ENCODE peak calls at places on chromosome 1, in five cellular contexts. F is K562, I is prostate gland, L is GM12892, T is transverse colon. Q is an unnamed sample.

GRCh38 chr1:65066766-65067490 is 81.1 kb upstream of the AK4 start:
- DNase-seq in T (peak), F (peak), I (peak), L (peak), Q (peak)

GRCh38 chr1:61950418-61950817 is 208.1 kb downstream of the PATJ start:
- DNase-seq in I (no peak), F (no peak), L (no peak), T (no peak), Q (no peak)

GRCh38 chr1:58573705-58574591 is 3.1 kb downstream of the TACSTD2 start:
- DNase-seq in T (no peak), L (peak), F (no peak), I (no peak), Q (no peak)

GRCh38 chr1:160829766-160830165 is 32.9 kb downstream of the CD244 start:
- DNase-seq in I (no peak), T (no peak), L (no peak), F (no peak), Q (no peak)

GRCh38 chr1:115274467-115274866 is 63.6 kb downstream of the NGF start:
- DNase-seq in I (no peak), F (no peak), T (no peak), L (no peak), Q (no peak)

GRCh38 chr1:170149241-170149640 is 3.5 kb downstream of the NTMT2 start:
- DNase-seq in I (no peak), L (no peak), F (no peak), T (no peak), Q (no peak)

GRCh38 chr1:181712636-181713238 is 229.4 kb downstream of the CACNA1E start:
- DNase-seq in I (no peak), T (no peak), F (no peak), L (no peak), Q (no peak)

GRCh38 chr1:183537405-183537804 is 52.9 kb downstream of the NCF2 start:
- DNase-seq in I (no peak), F (no peak), L (no peak), T (no peak), Q (no peak)

GRCh38 chr1:24507423-24507804 is 4.8 kb downstream of the RCAN3 start:
- DNase-seq in L (no peak), T (no peak), F (no peak), I (no peak), Q (no peak)

GRCh38 chr1:89538361-89538760 is 13.7 kb downstream of the LRRC8B start:
- DNase-seq in I (no peak), L (no peak), F (no peak), T (no peak), Q (no peak)

GRCh38 chr1:165075725-165076370 is 280.7 kb downstream of the LMX1A start:
- DNase-seq in T (no peak), I (no peak), L (no peak), F (peak), Q (no peak)

GRCh38 chr1:119453021-119453420 is 38.1 kb downstream of the HSD3B2 start:
- DNase-seq in L (no peak), F (no peak), I (no peak), T (no peak), Q (no peak)

GRCh38 chr1:26412180-26412840 is 1.7 kb downstream of the LIN28A start:
- DNase-seq in T (no peak), I (no peak), F (peak), L (no peak), Q (no peak)

GRCh38 chr1:75615664-75616435 is 4.9 kb upstream of the SLC44A5 start:
- DNase-seq in I (no peak), T (peak), F (peak), L (peak), Q (no peak)

DNA sequence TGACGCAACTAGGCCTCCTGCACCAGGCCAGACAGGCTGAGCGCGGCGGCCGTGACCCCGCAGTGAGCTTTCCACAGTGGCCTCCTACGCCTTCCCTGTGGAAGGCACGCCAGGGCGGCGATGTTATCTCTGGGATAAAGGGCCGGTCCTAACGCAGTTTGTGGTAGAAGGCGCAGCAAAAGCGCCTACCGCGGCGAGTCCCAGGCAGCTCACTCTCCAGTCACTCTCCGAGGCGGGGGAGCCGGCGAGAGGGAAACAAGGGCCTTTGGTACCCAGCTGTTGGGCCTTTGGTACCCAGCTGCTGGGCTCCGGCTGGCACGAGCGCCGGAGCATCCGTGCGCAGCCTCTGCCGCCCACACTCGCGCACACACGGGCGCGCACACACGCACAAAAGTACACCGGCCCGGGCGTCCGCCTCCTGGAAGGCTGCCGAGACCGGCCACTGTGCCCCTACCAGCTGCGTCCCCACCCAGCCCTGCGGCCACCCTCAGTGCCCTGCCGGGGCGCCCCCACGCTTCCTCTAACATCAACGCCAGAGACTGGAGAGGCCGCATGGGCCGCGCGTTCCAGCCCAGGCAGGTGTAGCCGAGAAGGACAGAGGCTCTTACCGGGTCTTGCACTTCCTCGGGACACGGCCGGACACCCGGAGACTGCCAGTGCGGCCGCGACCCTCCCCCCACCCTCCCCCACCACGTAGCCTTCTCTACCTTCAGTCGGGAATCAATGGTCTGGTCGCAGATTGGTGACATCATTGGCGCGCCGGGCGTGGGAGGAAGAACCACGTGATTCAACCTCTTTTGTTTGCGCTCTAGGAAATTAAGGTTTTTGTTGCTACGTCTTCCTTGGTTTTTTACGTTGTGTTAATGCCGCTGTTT is 19.5 kb upstream of the ADAR start:
- DNase-seq in I (peak), F (peak), T (peak), L (peak), Q (peak)
- TF ChIP-seq POLR2AphosphoS5 in I (peak), F (peak), T (peak), L (peak), Q (peak)

GRCh38 chr1:19368964-19369363 is 56.8 kb downstream of the SLC66A1 start:
- DNase-seq in F (no peak), T (no peak), I (no peak), L (no peak), Q (no peak)

GRCh38 chr1:19368050-19368449 is 55.9 kb downstream of the SLC66A1 start:
- DNase-seq in L (no peak), T (no peak), F (no peak), I (no peak), Q (no peak)

GRCh38 chr1:19365711-19366110 is 53.6 kb downstream of the SLC66A1 start:
- DNase-seq in I (no peak), T (no peak), F (no peak), L (no peak), Q (no peak)

GRCh38 chr1:19367584-19368041 is 55.5 kb downstream of the SLC66A1 start:
- DNase-seq in F (no peak), I (peak), L (no peak), T (no peak), Q (peak)

DNA sequence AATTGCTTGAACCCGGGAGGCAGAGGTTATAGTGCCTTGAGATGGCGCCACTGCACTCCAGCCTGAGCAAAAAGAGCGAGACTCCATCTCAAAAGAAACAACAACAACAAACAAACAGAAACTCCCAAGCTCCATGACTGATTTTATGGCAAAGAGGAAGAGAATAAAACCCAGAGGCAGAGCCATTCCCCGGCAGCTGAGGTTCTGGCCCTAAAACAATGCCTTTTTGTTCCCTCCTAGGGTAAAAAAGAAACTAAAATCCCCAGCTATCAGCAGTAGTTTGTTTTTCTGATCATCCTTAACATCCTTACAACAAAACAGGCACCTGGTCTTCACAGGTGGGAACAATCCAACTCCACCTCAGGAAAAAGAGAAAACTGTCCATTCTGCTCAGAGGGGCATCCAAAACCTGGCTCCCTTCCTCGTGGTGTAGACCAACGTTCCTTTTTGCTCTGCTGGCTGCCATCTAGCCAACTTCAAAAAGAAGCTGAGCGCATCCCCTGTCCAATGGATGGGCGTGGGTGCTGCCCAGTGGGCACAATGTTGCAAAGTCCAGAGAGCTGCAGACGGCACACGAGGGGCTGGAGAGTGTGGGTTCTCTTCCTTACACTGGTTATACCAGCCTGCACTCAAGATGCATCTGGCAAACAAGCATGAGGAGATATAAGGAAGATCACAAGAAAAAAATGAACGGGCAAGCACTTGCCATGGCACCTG is 54.6 kb downstream of the SLC66A1 start:
- DNase-seq in T (no peak), L (no peak), F (no peak), I (no peak), Q (no peak)
- TF ChIP-seq POLR2AphosphoS5 in T (no peak), L (no peak), F (no peak), I (no peak), Q (no peak)

DNA sequence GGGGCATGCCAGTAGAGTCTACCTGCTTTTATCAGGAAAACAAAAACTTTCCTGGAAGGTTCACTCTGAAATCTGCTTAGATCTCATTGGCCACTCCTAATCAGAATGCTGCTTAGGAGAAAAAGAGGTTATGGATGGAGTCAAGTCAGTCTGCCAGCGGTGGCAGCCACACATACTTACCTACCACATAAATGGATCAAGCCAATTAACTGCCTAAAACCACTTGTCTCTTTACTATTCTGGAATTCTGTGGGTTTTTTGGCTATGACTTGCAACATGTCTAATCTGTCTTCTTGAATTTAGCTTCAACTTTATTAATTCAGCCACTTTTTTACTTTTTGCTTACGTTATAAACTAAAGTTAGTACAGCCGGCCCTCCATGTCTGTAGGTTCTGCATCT is 140.2 kb upstream of the SERTAD4 start:
- DNase-seq in T (no peak), L (no peak), I (no peak), F (no peak), Q (no peak)
- TF ChIP-seq POLR2AphosphoS5 in T (no peak), L (no peak), I (no peak), F (no peak), Q (no peak)

DNA sequence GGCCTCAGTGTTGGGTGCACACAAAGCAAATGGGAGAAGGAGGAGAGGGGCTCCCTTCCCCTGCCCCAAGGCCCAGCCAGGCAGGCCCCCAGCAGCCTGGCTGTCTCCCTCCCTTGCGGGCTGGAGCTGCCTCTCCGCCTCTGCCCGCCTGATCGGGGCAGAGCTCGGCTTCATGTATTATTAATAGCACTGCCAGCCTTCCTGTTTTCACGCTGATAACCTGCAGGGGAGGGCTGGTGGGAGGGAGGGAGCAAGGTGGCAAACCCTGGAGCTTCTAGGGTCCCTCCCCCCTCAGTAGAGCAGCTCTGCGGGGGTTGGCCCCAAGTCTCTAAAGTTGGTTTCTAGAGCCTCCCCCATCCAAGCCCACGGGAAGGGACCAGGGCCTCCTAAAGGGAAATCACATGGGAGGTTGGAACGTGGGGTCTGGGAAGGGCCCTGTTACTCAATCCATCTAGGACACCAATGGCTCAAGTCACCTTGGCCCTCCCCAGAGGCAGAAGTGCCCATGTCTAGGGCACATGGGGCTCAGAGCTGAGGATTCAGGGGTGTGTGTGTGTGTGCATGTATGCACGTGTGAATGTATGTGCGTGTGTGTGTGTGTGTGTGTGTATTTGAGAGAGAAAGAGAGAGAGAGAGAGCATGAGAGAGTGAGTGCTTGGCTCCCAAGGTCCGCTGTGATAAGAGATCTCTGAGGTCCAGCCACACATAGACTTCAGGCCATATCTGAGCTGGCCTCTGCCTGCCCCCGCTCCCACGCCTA is 21.8 kb upstream of the POU3F1 start:
- DNase-seq in F (no peak), T (no peak), L (no peak), I (no peak), Q (no peak)
- TF ChIP-seq POLR2AphosphoS5 in F (no peak), T (no peak), L (no peak), I (no peak), Q (no peak)

GRCh38 chr1:204343247-204343646 is 16.5 kb downstream of the PLEKHA6 start:
- DNase-seq in T (no peak), L (no peak), I (no peak), F (no peak), Q (no peak)

GRCh38 chr1:204338997-204339396 is 20.7 kb downstream of the PLEKHA6 start:
- DNase-seq in T (no peak), F (no peak), L (no peak), I (no peak), Q (no peak)

GRCh38 chr1:204342310-204342709 is 17.4 kb downstream of the PLEKHA6 start:
- DNase-seq in L (no peak), I (no peak), F (no peak), T (no peak), Q (no peak)

GRCh38 chr1:204340137-204340536 is 19.6 kb downstream of the PLEKHA6 start:
- DNase-seq in L (no peak), I (no peak), T (no peak), F (no peak), Q (no peak)

DNA sequence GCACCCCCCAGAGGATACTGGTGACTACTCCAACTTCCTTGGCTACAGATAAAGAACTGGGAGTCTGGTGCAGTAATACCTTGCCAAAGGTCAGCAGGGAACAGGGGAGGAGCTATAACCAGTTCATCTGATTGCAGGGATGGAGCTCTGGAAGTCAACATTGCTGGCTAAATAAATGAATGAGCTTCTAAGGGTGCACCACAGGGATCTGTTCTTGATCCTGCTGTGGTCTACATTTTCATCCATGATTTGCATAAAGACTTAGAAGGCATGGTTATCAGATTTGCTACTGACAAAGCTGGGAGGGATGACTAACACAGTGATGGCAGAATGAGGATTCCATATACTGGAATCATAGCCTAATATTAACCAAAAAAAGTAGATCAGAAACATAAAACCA is 18.3 kb downstream of the PLEKHA6 start:
- DNase-seq in T (peak), I (no peak), L (no peak), F (no peak), Q (no peak)
- TF ChIP-seq POLR2AphosphoS5 in T (no peak), I (no peak), L (no peak), F (no peak), Q (no peak)

DNA sequence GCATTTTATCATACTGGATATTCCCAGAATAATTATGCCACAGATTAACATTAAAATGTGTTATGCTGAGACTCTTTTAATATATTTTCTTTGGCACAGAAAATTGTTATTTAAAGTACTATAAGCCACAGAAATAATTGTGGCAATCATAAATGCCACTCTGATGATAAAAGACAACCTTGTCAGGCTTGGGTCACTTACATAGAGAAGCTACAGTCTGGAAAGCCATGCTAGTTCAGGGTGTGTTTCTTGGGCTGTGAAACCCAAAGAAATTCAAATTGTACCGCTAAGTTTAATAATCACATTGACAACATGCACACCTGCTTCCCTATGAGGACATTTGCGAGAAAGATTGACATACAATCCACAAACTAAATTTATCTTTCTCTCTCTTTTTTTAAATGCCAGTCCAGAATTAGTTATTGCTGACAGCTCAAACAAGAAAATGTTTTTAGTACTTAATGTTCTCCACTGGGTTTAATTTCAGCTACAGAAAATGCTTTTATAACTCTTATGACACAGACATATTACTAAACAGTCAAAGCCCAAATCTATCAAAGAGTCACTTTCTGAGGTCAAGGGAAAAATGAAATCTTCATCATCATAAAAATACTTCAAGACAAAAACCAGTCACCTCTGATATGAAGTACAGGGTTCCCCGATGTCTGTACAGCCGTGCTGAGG is 38.7 kb downstream of the TTC13 start:
- DNase-seq in F (no peak), L (no peak), T (no peak), I (no peak), Q (no peak)
- TF ChIP-seq POLR2AphosphoS5 in F (no peak), L (no peak), T (no peak), I (no peak), Q (no peak)

GRCh38 chr1:111045033-111045722 is 81.5 kb upstream of the LRIF1 start:
- DNase-seq in T (no peak), L (no peak), I (no peak), F (no peak), Q (no peak)
- TF ChIP-seq POLR2AphosphoS5 in T (no peak), L (no peak), I (no peak), F (no peak), Q (no peak)

GRCh38 chr1:175981128-175981527 is 226.0 kb downstream of the COP1 start:
- DNase-seq in I (no peak), F (no peak), L (no peak), T (no peak), Q (no peak)
- TF ChIP-seq POLR2AphosphoS5 in I (no peak), F (no peak), L (no peak), T (no peak), Q (no peak)

DNA sequence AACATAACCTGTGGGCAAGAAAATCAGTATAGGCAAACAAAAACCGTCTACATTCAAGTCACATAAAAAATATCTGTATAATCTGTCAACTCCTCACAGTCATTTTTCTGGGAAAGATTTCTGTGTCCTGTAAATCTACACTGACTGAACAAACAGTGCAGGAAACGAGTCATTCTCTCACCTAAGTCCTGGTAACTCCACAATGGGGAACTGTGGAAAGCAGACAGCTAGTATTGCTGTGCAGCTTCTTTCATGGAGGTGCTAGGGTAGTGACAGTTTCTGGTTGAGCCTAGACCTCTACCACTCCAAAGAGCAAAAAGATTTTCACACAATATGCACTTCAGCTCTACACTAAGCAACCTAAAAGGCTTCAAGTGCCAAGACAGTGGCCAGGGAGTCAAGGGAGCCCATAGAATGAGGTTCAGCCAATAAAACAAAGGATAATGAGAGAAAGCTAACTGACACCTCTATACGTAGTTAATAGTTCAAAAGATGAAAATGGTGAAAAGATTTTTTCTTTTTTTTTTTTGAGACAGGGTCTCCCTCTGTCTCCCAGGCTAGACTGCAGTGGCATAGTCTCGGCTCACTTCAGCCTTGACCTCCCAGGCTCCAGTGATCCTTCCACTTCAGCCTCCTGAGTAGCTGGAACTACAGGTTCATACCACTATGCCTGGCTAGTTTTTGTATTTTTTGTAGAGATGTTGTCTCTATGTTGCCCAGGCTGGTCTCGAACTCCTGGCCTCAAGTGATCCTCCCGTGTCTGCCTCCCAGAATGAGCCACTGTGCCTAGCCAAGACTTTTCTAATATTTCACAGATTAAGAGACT is 5.5 kb downstream of the PTP4A2 start:
- DNase-seq in F (no peak), T (no peak), I (no peak), L (no peak), Q (no peak)
- TF ChIP-seq POLR2AphosphoS5 in F (peak), T (no peak), I (peak), L (no peak), Q (no peak)

GRCh38 chr1:9293512-9294439 is 1.1 kb downstream of the SPSB1 start:
- DNase-seq in T (peak), I (no peak), L (no peak), F (peak), Q (no peak)
- TF ChIP-seq POLR2AphosphoS5 in T (no peak), I (no peak), L (no peak), F (no peak), Q (peak)

Q was measured in breast epithelium.